ENCODE peak calls at places on chromosomes 11 and 22, in six cellular contexts. V is fibroblast of lung, J is colonic mucosa, W is foreskin fibroblast, D is BJ, I is lower leg skin. B is an unnamed sample.

GRCh38 chr22:35921777-35922176 is 106.8 kb downstream of the RBFOX2 start:
- DNase-seq in J (peak; percentile 76), D (peak; percentile 63), W (peak; percentile 94), I (peak; percentile 79), V (peak; percentile 93), B (peak; percentile 60)

GRCh38 chr11:61602775-61603569 is 22.1 kb upstream of the SYT7 start:
- DNase-seq in I (peak; percentile 90), D (peak; percentile 83), J (peak; percentile 66), W (peak; percentile 99), V (peak; percentile 98), B (peak; percentile 59)

GRCh38 chr22:43039800-43040199 is 24.9 kb upstream of the PACSIN2 start:
- DNase-seq in J (no peak), D (no peak), I (no peak), V (no peak), W (no peak), B (no peak)

GRCh38 chr11:57214494-57214893 is 22.6 kb downstream of the APLNR start:
- DNase-seq in J (no peak), V (peak; percentile 69), W (peak; percentile 89), I (no peak), D (peak; percentile 45), B (peak; percentile 49)

GRCh38 chr22:49103314-49104052 is 724.2 kb downstream of the BRD1 start:
- DNase-seq in I (no peak), J (no peak), W (no peak), V (no peak), D (no peak), B (no peak)

GRCh38 chr11:34053161-34053686 is 1.7 kb downstream of the CAPRIN1 start:
- DNase-seq in W (peak; percentile 87), D (no peak), J (peak; percentile 86), V (peak; percentile 81), I (peak; percentile 61), B (no peak)

GRCh38 chr11:44593194-44593593 is 27.7 kb downstream of the CD82 start:
- DNase-seq in V (no peak), W (peak; percentile 46), I (no peak), J (no peak), D (no peak), B (no peak)

GRCh38 chr11:119134389-119134978 is 13.1 kb downstream of the HINFP start:
- DNase-seq in W (peak; percentile 41), V (no peak), I (no peak), D (no peak), J (no peak), B (no peak)

GRCh38 chr11:96219981-96220623 is 122.9 kb downstream of the MAML2 start:
- DNase-seq in V (peak; percentile 56), I (no peak), W (peak; percentile 78), J (no peak), D (no peak), B (no peak)

GRCh38 chr11:87252869-87253268 is 215.1 kb downstream of the TMEM135 start:
- DNase-seq in D (no peak), J (no peak), I (no peak), V (no peak), W (peak; percentile 17), B (no peak)

GRCh38 chr11:30244255-30244654 is 13.4 kb downstream of the FSHB start:
- DNase-seq in W (peak; percentile 8), D (no peak), I (no peak), V (no peak), J (no peak), B (peak; percentile 16)

GRCh38 chr11:37812281-37812880 is 1214.3 kb upstream of the RAG2 start:
- DNase-seq in V (no peak), J (no peak), D (no peak), I (no peak), W (no peak), B (no peak)

GRCh38 chr22:37643225-37643847 is 3.9 kb downstream of the SH3BP1 start:
- DNase-seq in W (peak; percentile 88), V (peak; percentile 72), D (no peak), I (peak; percentile 81), J (peak; percentile 93), B (no peak)

GRCh38 chr11:1290052-1291040 is 19.1 kb downstream of the TOLLIP start:
- DNase-seq in I (no peak), J (no peak), W (no peak), D (no peak), V (no peak), B (no peak)
- TF ChIP-seq CTCF in I (no peak), J (no peak), W (no peak), D (no peak), V (no peak), B (no peak)

GRCh38 chr11:105399505-105399904 is 210.4 kb upstream of the GRIA4 start:
- DNase-seq in I (no peak), W (no peak), V (no peak), D (no peak), J (no peak), B (no peak)

GRCh38 chr11:105401269-105401809 is 208.5 kb upstream of the GRIA4 start:
- DNase-seq in J (no peak), V (no peak), I (no peak), D (no peak), W (no peak), B (no peak)

GRCh38 chr11:105393326-105393725 is 216.5 kb upstream of the GRIA4 start:
- DNase-seq in J (no peak), W (no peak), D (no peak), I (no peak), V (no peak), B (no peak)

DNA sequence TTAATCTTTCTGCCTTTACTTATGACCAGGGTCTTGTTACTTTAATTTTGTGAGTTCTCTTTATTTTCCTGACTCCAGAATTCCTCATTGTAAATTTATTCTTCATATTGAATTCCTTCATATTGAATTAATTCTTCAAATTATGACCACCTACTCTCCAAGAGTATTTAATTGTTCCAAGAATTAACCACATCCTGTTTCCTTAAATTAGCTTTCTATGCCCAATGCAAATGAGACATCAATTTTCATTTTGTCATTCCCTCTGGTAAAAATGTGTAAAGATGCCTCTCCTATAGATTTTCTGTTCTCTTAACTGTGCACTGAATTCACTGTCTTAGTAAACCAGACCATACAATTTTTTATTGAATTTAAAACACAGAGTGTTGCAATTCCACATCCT is 211.2 kb upstream of the GRIA4 start:
- DNase-seq in V (no peak), I (no peak), J (no peak), D (no peak), W (no peak), B (no peak)
- TF ChIP-seq CTCF in V (no peak), I (no peak), J (no peak), D (no peak), W (no peak), B (no peak)

DNA sequence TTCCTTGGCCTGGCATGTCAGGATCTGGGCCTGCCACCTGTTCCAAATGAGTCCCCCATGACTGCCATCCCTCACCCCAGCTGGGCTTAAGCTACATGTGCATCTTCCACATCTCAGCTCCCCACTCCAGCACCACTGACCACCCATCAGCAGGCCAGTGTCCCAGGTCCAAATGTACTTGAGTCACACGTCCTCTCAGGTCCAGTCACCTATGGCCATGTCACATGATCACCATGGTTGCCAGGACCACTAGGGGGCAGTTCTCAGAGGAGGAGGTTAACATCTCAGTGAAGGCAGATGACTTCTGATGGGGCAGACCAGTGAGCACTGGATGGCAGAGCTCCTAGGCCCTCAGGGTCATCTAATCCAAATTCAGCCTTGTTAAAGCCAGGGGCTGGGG is 41.9 kb upstream of the WNT11 start:
- DNase-seq in J (peak; percentile 29), I (no peak), W (no peak), V (no peak), D (no peak), B (no peak)
- TF ChIP-seq CTCF in J (no peak), I (no peak), W (peak; percentile 21), V (peak; percentile 25), D (peak; percentile 26), B (no peak)

GRCh38 chr11:21229224-21229623 is 559.8 kb downstream of the NELL1 start:
- DNase-seq in W (no peak), I (no peak), J (no peak), D (no peak), V (no peak), B (no peak)
- TF ChIP-seq CTCF in W (no peak), I (no peak), J (no peak), D (no peak), V (no peak), B (no peak)

DNA sequence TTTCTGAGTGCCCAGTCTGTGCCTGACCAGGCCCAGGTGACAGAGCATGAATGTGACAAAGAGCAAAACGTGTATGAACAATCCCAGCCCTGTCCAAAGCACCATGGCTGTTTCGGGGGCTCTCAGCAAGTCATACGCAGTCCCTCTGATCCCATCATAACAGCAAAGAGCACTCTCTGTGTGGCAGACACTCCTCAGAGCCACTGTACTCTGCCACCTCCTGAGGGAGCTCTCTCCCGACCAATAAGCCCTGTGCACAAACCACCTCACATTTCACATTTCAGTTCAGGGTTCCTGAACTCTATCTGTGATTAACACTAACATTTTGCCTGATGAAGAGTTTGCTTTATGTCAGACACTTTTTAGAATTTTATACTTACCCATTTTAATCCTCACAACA is 6.6 kb downstream of the DGCR2 start:
- DNase-seq in J (no peak), W (peak; percentile 24), D (no peak), I (no peak), V (no peak), B (no peak)
- TF ChIP-seq CTCF in J (no peak), W (no peak), D (peak; percentile 32), I (no peak), V (no peak), B (peak; percentile 34)

GRCh38 chr11:13486926-13487660 is 8.7 kb downstream of the PTH start:
- DNase-seq in D (no peak), I (no peak), J (peak; percentile 74), W (peak; percentile 10), V (peak; percentile 9), B (no peak)
- TF ChIP-seq CTCF in D (peak; percentile 43), I (no peak), J (no peak), W (peak; percentile 6), V (peak; percentile 21), B (peak; percentile 13)

GRCh38 chr11:116842117-116842516 is 4.7 kb upstream of the APOA1 start:
- DNase-seq in D (no peak), V (no peak), I (no peak), W (no peak), J (no peak), B (no peak)

GRCh38 chr11:116838321-116839084 is 1.1 kb upstream of the APOA1 start:
- DNase-seq in V (no peak), W (no peak), D (no peak), I (no peak), J (no peak), B (no peak)

GRCh38 chr11:116842909-116843308 is 5.5 kb upstream of the APOA1 start:
- DNase-seq in W (no peak), V (no peak), D (no peak), I (no peak), J (peak; percentile 33), B (no peak)

GRCh38 chr11:116840746-116841296 is 3.4 kb upstream of the APOA1 start:
- DNase-seq in D (no peak), V (no peak), I (no peak), W (no peak), J (no peak), B (no peak)

DNA sequence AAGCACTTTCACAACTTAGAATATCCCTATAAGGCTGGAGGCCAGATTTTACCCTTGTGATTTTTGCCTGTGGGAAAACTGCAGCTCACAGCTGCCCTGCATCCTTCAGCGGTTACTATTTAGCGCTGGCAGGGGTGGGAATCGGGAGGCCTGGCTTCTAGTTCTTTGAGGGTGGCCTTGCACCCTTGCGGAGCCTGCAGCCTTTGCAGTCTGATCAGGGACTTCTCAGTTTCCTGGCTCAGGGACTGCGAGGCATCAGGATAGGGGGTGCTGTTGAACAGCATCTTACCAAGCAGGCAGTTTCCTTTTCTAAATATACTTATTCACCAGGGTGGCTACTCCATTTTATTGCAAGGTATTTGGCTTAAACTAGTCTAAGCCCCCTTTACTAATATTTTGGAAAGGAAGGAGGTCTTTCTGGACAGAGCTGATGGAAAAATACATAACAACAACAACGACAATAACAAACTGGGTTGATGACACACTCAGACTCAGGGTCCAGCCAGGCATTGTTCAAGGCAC is 2.9 kb upstream of the APOA1 start:
- DNase-seq in I (no peak), V (peak; percentile 66), J (no peak), D (no peak), W (peak; percentile 72), B (no peak)
- TF ChIP-seq CTCF in I (no peak), V (peak; percentile 49), J (no peak), D (peak; percentile 39), W (peak; percentile 53), B (peak; percentile 24)